ENCODE peak calls at places on chromosomes 4 and X, in five cellular contexts. Q is choroid plexus epithelial cell, G is heart right ventricle, D is HL-60, K is HCT116. P is an unnamed sample.

GRCh38 chrX:9644335-9644734 is 121.3 kb downstream of the GPR143 start:
- DNase-seq in Q (no peak), G (no peak), D (no peak), K (no peak), P (no peak)

GRCh38 chrX:130738638-130739195 is 164.3 kb downstream of the ENOX2 start:
- DNase-seq in Q (no peak), G (no peak), D (no peak), K (no peak), P (no peak)

GRCh38 chr4:128525387-128525786 is 237.8 kb upstream of the PGRMC2 start:
- DNase-seq in Q (peak; percentile 67), G (no peak), D (no peak), K (no peak), P (no peak)

GRCh38 chr4:163548481-163549243 is 54.2 kb downstream of the TMA16 start:
- DNase-seq in Q (peak; percentile 84), G (no peak), D (peak; percentile 15), K (no peak), P (peak; percentile 65)

GRCh38 chrX:49978191-49978590 is 55.8 kb downstream of the CLCN5 start:
- DNase-seq in Q (no peak), G (no peak), D (no peak), K (no peak), P (no peak)

GRCh38 chrX:68728186-68728585 is 80.7 kb downstream of the STARD8 start:
- DNase-seq in Q (no peak), G (no peak), D (no peak), K (no peak), P (no peak)

GRCh38 chrX:39779952-39780783 is 317.6 kb downstream of the BCOR start:
- DNase-seq in Q (no peak), G (no peak), D (no peak), K (no peak), P (no peak)

GRCh38 chrX:154458116-154458953 is at the start of gene PLXNA3:
- DNase-seq in Q (peak; percentile 37), G (peak; percentile 14), D (no peak), K (no peak), P (peak; percentile 40)

GRCh38 chrX:51860679-51861078 is 32.7 kb upstream of the MAGED1 start:
- DNase-seq in Q (peak; percentile 66), G (peak; percentile 3), D (no peak), K (peak; percentile 18), P (peak; percentile 43)

GRCh38 chr4:119300072-119300387 is 21.9 kb downstream of the FABP2 start:
- DNase-seq in Q (peak; percentile 71), G (peak; percentile 62), D (no peak), K (no peak), P (peak; percentile 69)

GRCh38 chr4:113587640-113588275 is 173.8 kb downstream of the CAMK2D start:
- DNase-seq in Q (no peak), G (no peak), D (no peak), K (no peak), P (no peak)

GRCh38 chr4:139972305-139972704 is 181.7 kb downstream of the MAML3 start:
- DNase-seq in Q (no peak), G (no peak), D (no peak), K (no peak), P (no peak)

GRCh38 chr4:1055721-1056590 is 44.5 kb downstream of the FGFRL1 start:
- DNase-seq in Q (peak; percentile 57), G (no peak), D (no peak), K (no peak), P (peak; percentile 25)

GRCh38 chr4:898869-899555 is 33.1 kb downstream of the GAK start:
- DNase-seq in Q (no peak), G (no peak), D (no peak), K (no peak), P (no peak)

GRCh38 chr4:99389606-99390005 is 37.1 kb upstream of the ADH1C start:
- DNase-seq in Q (peak; percentile 29), G (no peak), D (no peak), K (no peak), P (peak; percentile 33)

GRCh38 chr4:26826721-26827120 is 33.9 kb upstream of the STIM2 start:
- DNase-seq in Q (peak; percentile 81), G (peak; percentile 8), D (peak; percentile 89), K (no peak), P (peak; percentile 31)

GRCh38 chrX:112094729-112095128 is 12.2 kb upstream of the TRPC5 start:
- DNase-seq in Q (no peak), G (no peak), D (no peak), K (no peak), P (no peak)

GRCh38 chrX:101287402-101287801 is 3.7 kb downstream of the TAF7L start:
- DNase-seq in Q (peak; percentile 67), G (peak; percentile 4), D (no peak), K (peak; percentile 10), P (peak; percentile 41)

GRCh38 chrX:44974462-44974861 is 101.5 kb downstream of the KDM6A start:
- DNase-seq in Q (peak; percentile 33), G (no peak), D (no peak), K (peak; percentile 15), P (peak; percentile 41)

GRCh38 chr4:8195431-8195830 is 3.7 kb upstream of the SH3TC1 start:
- DNase-seq in Q (no peak), G (no peak), D (no peak), K (no peak), P (no peak)

GRCh38 chr4:13694256-13694655 is 66.7 kb upstream of the BOD1L1 start:
- DNase-seq in Q (no peak), G (peak; percentile 9), D (no peak), K (no peak), P (no peak)

GRCh38 chrX:155888139-155888538 is 7.0 kb downstream of the VAMP7 start:
- DNase-seq in Q (peak; percentile 78), G (no peak), D (no peak), K (peak; percentile 28), P (peak; percentile 73)

GRCh38 chrX:13487731-13488505 is 81.5 kb upstream of the EGFL6 start:
- DNase-seq in Q (peak; percentile 92), G (peak; percentile 43), D (no peak), K (peak; percentile 56), P (peak; percentile 97)

GRCh38 chr4:80215449-80216052 is 18.2 kb downstream of the PRDM8 start:
- DNase-seq in Q (peak; percentile 55), G (no peak), D (no peak), K (no peak), P (peak; percentile 54)

GRCh38 chrX:69177511-69178162 is 12.4 kb upstream of the PJA1 start:
- DNase-seq in Q (no peak), G (no peak), D (no peak), K (no peak), P (no peak)

GRCh38 chr4:8245879-8246833 is 23.4 kb upstream of the HTRA3 start:
- DNase-seq in Q (no peak), G (no peak), D (no peak), K (no peak), P (no peak)

GRCh38 chrX:21946925-21947641 is 6.6 kb downstream of the SMS start:
- DNase-seq in Q (peak; percentile 45), G (no peak), D (no peak), K (no peak), P (peak; percentile 67)

GRCh38 chr4:7049739-7050138 is 6.6 kb downstream of the TADA2B start:
- DNase-seq in Q (no peak), G (no peak), D (no peak), K (no peak), P (no peak)

GRCh38 chr4:54173281-54173912 is 55.7 kb upstream of the PDGFRA start:
- DNase-seq in Q (no peak), G (no peak), D (no peak), K (no peak), P (no peak)
- H3K4me3 ChIP-seq in Q (no peak overlapping the region), G (no peak overlapping the region), D (no peak overlapping the region), K (no peak overlapping the region), P (no peak overlapping the region)

GRCh38 chr4:87042986-87043820 is 108.4 kb downstream of the AFF1 start:
- DNase-seq in Q (no peak), G (no peak), D (no peak), K (no peak), P (no peak)

GRCh38 chr4:87047281-87047798 is 112.5 kb downstream of the AFF1 start:
- DNase-seq in Q (no peak), G (no peak), D (no peak), K (no peak), P (no peak)

GRCh38 chr4:87046111-87046510 is 111.3 kb downstream of the AFF1 start:
- DNase-seq in Q (peak; percentile 81), G (no peak), D (no peak), K (no peak), P (peak; percentile 58)

GRCh38 chr4:87044511-87045369 is 109.9 kb downstream of the AFF1 start:
- DNase-seq in Q (no peak), G (peak; percentile 61), D (no peak), K (no peak), P (no peak)

DNA sequence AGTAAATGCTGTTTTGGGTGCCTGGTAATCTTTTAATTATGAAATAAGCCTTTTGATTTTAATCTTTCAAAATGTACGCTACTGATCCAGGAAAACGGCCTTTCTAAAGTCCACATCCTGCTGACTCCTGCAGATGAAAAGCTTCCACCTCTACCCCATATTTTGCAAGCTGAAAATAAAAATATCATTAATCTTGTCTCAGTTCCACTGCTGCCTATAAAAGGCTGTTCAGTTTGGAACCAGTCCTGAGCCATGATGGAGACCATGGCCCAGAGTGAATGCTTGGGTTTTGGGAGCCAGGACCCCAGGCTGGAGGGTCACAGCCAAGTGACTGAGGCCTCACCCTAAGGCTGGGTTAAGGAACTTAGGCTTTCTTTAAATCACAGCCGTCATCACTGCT is 110.8 kb downstream of the AFF1 start:
- DNase-seq in Q (no peak), G (no peak), D (no peak), K (no peak), P (peak; percentile 51)
- H3K4me3 ChIP-seq in Q (no peak overlapping the region), G (no peak overlapping the region), D (no peak overlapping the region), K (no peak overlapping the region), P (no peak overlapping the region)

DNA sequence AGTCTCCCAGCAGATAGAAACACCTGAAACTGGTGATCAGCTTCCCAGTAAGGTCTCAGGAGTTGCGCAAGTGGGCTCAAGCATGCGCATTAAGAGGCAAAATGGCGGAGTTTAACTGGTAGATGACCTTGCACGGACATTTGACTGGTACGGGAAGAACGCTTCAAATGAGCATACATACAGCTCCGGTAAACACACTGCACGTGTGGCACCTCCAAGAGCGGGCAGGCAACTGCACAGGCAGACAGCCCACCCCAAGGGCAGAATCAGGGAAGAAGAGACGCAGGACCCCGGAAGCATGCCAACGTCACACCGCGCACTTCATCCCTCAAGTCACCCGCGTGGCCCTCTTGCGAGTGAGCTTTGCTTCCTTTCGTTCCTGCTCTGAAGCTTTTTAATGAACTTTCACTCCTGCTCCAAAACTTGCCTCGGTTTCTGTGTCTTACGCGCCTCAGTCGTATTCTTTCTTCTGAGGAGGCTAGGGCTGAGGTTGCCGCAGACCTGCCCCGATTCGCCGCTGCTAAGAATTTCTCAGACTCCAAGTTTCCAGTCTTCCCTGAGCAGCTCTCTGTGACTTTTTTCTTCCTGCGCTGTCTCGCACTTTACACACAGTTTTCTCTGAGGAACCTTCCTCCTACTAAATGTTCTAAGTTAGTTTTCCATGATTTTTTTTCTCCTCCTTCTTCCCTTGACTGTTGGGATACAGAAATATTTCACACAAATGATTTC is 180.7 kb upstream of the ZFP42 start:
- DNase-seq in Q (peak; percentile 46), G (no peak), D (no peak), K (no peak), P (peak; percentile 43)
- H3K4me3 ChIP-seq in Q (peak overlapping the region; percentile 65), G (no peak overlapping the region), D (no peak overlapping the region), K (no peak overlapping the region), P (peak overlapping the region; percentile 64)

DNA sequence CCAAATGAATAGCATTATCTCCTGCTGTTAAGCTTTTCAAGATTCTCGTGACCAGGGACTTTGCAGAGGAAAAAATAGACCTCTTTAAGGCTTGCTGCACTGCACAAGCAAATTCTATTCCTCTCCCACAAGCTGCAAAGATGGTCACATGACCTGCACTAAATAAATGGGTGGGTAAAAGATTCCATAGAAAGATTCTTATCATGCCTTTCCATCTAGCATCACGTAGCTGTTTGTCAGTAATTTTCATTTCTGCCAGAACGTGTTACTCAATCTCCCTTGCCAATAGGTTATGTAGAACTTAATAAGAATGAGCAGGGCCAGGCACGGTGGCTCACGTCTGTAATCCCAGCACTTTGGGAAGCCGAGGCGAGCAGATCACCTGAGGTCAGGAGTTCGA is 57.9 kb upstream of the USP9X start:
- DNase-seq in Q (peak; percentile 89), G (no peak), D (no peak), K (no peak), P (peak; percentile 75)
- H3K4me3 ChIP-seq in Q (no peak overlapping the region), G (no peak overlapping the region), D (no peak overlapping the region), K (no peak overlapping the region), P (no peak overlapping the region)

P was measured in fibroblast of villous mesenchyme.